ENCODE peak calls at places on chromosomes 3 and 15, in six cellular contexts. U, R, F, H, O and S are unnamed samples.

GRCh38 chr15:38564557-38565286 is at the start of gene RASGRP1:
- DNase-seq in R (peak; percentile 90), U (peak; percentile 76), H (peak; percentile 83), F (peak; percentile 73), O (peak; percentile 73), S (peak; percentile 62)

GRCh38 chr3:138412821-138413531 is 21.4 kb upstream of the ESYT3 start:
- DNase-seq in R (peak; percentile 52), F (no peak), H (no peak), U (no peak), O (no peak), S (no peak)

GRCh38 chr3:40623567-40623966 is 98.8 kb downstream of the ZNF621 start:
- DNase-seq in R (peak; percentile 79), O (peak; percentile 22), F (no peak), H (no peak), U (no peak), S (no peak)

GRCh38 chr3:32143849-32144757 is 37.7 kb downstream of the GPD1L start:
- DNase-seq in R (no peak), F (peak; percentile 40), H (peak; percentile 81), U (no peak), O (peak; percentile 81), S (peak; percentile 68)

GRCh38 chr15:27485265-27485664 is 514.3 kb downstream of the GABRG3 start:
- DNase-seq in F (no peak), H (no peak), U (no peak), O (no peak), R (no peak), S (no peak)

GRCh38 chr3:159151130-159151529 is 349.3 kb downstream of the MFSD1 start:
- DNase-seq in R (no peak), O (no peak), H (no peak), U (no peak), F (no peak), S (no peak)

GRCh38 chr3:120423432-120423831 is 27.4 kb downstream of the FSTL1 start:
- DNase-seq in F (no peak), U (no peak), O (no peak), H (no peak), R (no peak), S (no peak)

GRCh38 chr3:146503459-146504202 is 34.3 kb upstream of the PLSCR2 start:
- DNase-seq in O (peak; percentile 72), H (no peak), U (no peak), F (no peak), R (no peak), S (no peak)

GRCh38 chr3:23113455-23114171 is 89.5 kb upstream of the UBE2E2 start:
- DNase-seq in U (no peak), H (no peak), R (peak; percentile 86), F (no peak), O (peak; percentile 55), S (peak; percentile 46)

GRCh38 chr3:124985358-124985757 is 50.8 kb upstream of the MUC13 start:
- DNase-seq in O (peak; percentile 70), R (no peak), H (no peak), F (no peak), U (no peak), S (no peak)

GRCh38 chr3:50316657-50317242 is 5.8 kb downstream of the HYAL2 start:
- DNase-seq in H (no peak), U (peak; percentile 51), F (peak; percentile 87), O (peak; percentile 88), R (peak; percentile 93), S (peak; percentile 87)

GRCh38 chr3:127613406-127613805 is 15.2 kb downstream of the MCM2 start:
- DNase-seq in R (no peak), O (no peak), U (no peak), F (peak; percentile 56), H (no peak), S (no peak)

GRCh38 chr3:59101091-59101738 is 51.4 kb upstream of the CFAP20DC start:
- DNase-seq in F (no peak), O (no peak), R (no peak), H (no peak), U (no peak), S (no peak)

GRCh38 chr15:77599899-77600298 is 32.8 kb downstream of the LINGO1 start:
- DNase-seq in O (peak; percentile 7), F (no peak), U (no peak), R (no peak), H (peak; percentile 87), S (no peak)

GRCh38 chr3:194257030-194257657 is 94.0 kb downstream of the CPN2 start:
- DNase-seq in R (peak; percentile 54), U (no peak), F (peak; percentile 5), H (no peak), O (no peak), S (peak; percentile 32)

GRCh38 chr15:48001393-48002059 is 119.3 kb upstream of the SLC24A5 start:
- DNase-seq in U (no peak), O (no peak), F (no peak), H (no peak), R (no peak), S (no peak)

GRCh38 chr3:108602935-108603294 is 13.4 kb downstream of the DZIP3 start:
- DNase-seq in R (no peak), O (no peak), F (no peak), U (no peak), H (no peak), S (no peak)

GRCh38 chr3:70811880-70812279 is 499.4 kb upstream of the MDFIC2 start:
- DNase-seq in F (no peak), U (no peak), O (no peak), R (no peak), H (no peak), S (peak; percentile 40)

GRCh38 chr15:90924375-90924774 is 8.0 kb downstream of the HDDC3 start:
- DNase-seq in O (no peak), F (no peak), U (no peak), R (no peak), H (no peak), S (no peak)

GRCh38 chr3:4644954-4645353 is 151.8 kb downstream of the ITPR1 start:
- DNase-seq in O (no peak), U (no peak), R (no peak), F (no peak), H (no peak), S (no peak)

GRCh38 chr15:101128191-101128590 is 123.7 kb downstream of the CHSY1 start:
- DNase-seq in H (no peak), O (peak; percentile 69), U (no peak), F (no peak), R (no peak), S (no peak)

GRCh38 chr3:78565712-78566111 is 1202.1 kb downstream of the ROBO1 start:
- DNase-seq in U (no peak), R (no peak), F (no peak), O (no peak), H (no peak), S (no peak)

GRCh38 chr15:65377976-65378366 is at the start of gene IGDCC3:
- DNase-seq in F (no peak), R (no peak), U (no peak), O (no peak), H (peak; percentile 87), S (no peak)

GRCh38 chr3:10421996-10422395 is 83.4 kb downstream of the ATP2B2 start:
- DNase-seq in H (no peak), U (no peak), O (no peak), R (no peak), F (no peak), S (no peak)

GRCh38 chr3:3038201-3038991 is 71.8 kb downstream of the IL5RA start:
- DNase-seq in U (no peak), R (no peak), F (no peak), H (no peak), O (peak; percentile 34), S (peak; percentile 54)

GRCh38 chr3:59659755-59660154 is 609.9 kb upstream of the CFAP20DC start:
- DNase-seq in F (no peak), H (no peak), R (no peak), O (no peak), U (no peak), S (no peak)

GRCh38 chr3:141065258-141065657 is 14.1 kb downstream of the SPSB4 start:
- DNase-seq in F (no peak), O (no peak), U (no peak), H (no peak), R (peak; percentile 37), S (peak; percentile 9)

GRCh38 chr3:62529230-62529629 is 155.9 kb upstream of the FEZF2 start:
- DNase-seq in O (peak; percentile 29), R (no peak), H (peak; percentile 90), U (no peak), F (peak; percentile 31), S (no peak)

GRCh38 chr3:106534206-106534605 is 665.4 kb upstream of the CBLB start:
- DNase-seq in F (no peak), H (no peak), R (no peak), U (peak; percentile 35), O (no peak), S (no peak)

GRCh38 chr15:55289011-55289572 is 521 bp downstream of the RAB27A start:
- DNase-seq in F (peak; percentile 47), O (peak; percentile 26), R (peak; percentile 90), U (no peak), H (peak; percentile 22), S (no peak)

GRCh38 chr3:48493203-48493501 is 10.8 kb downstream of the SHISA5 start:
- DNase-seq in O (no peak), F (no peak), R (no peak), H (no peak), U (no peak), S (no peak)

GRCh38 chr3:11385329-11385728 is 113.1 kb downstream of the ATG7 start:
- DNase-seq in H (no peak), O (no peak), U (no peak), R (no peak), F (no peak), S (no peak)

GRCh38 chr3:33358172-33358781 is 81.0 kb downstream of the FBXL2 start:
- DNase-seq in O (no peak), U (no peak), F (no peak), R (no peak), H (no peak), S (no peak)

GRCh38 chr15:31799711-31800321 is 230.5 kb upstream of the CHRNA7 start:
- DNase-seq in F (no peak), U (no peak), R (peak; percentile 8), H (no peak), O (no peak), S (no peak)

GRCh38 chr3:133361435-133361834 is 38.4 kb upstream of the BFSP2 start:
- DNase-seq in U (no peak), O (no peak), H (no peak), F (no peak), R (no peak), S (no peak)

GRCh38 chr3:52136513-52136912 is 17.7 kb downstream of the POC1A start:
- DNase-seq in O (no peak), R (no peak), U (no peak), H (no peak), F (peak; percentile 47), S (no peak)

GRCh38 chr15:46277994-46278885 is 643.4 kb downstream of the SQOR start:
- DNase-seq in O (no peak), R (no peak), H (no peak), U (no peak), F (no peak), S (no peak)

GRCh38 chr3:16511561-16512434 is 1.7 kb downstream of the RFTN1 start:
- DNase-seq in F (peak; percentile 56), O (no peak), R (peak; percentile 90), H (no peak), U (peak; percentile 57), S (peak; percentile 47)